ENCODE peak calls at places on chromosome 1, in six cellular contexts. One of them, this sample, is unnamed.

GRCh38 chr1:31642897-31643296 is 1.8 kb downstream of the PEF1 start:
- DNase-seq in A549: no peak
- DNase-seq in WTC11: no peak
- DNase-seq in endothelial cell of umbilical vein: no peak
- DNase-seq in H1: no peak
- DNase-seq in HepG2: no peak
- DNase-seq in this sample: no peak

GRCh38 chr1:223001653-223002634 is 141.1 kb downstream of the TLR5 start:
- DNase-seq in WTC11: no peak
- DNase-seq in endothelial cell of umbilical vein: no peak
- DNase-seq in A549: no peak
- DNase-seq in H1: no peak
- DNase-seq in HepG2: no peak
- DNase-seq in this sample: no peak

GRCh38 chr1:150765229-150765976 is at the start of gene CTSS:
- DNase-seq in WTC11: no peak
- DNase-seq in A549: no peak
- DNase-seq in H1: no peak
- DNase-seq in HepG2: no peak
- DNase-seq in endothelial cell of umbilical vein: peak
- DNase-seq in this sample: no peak

GRCh38 chr1:225882699-225883615 is 777 bp upstream of the TMEM63A start:
- DNase-seq in WTC11: peak
- DNase-seq in H1: no peak
- DNase-seq in HepG2: peak
- DNase-seq in endothelial cell of umbilical vein: peak
- DNase-seq in A549: peak
- DNase-seq in this sample: peak

GRCh38 chr1:215081566-215082531 is 688 bp upstream of the KCNK2 start:
- DNase-seq in WTC11: peak
- DNase-seq in A549: no peak
- DNase-seq in endothelial cell of umbilical vein: no peak
- DNase-seq in H1: peak
- DNase-seq in HepG2: no peak
- DNase-seq in this sample: no peak

GRCh38 chr1:2072109-2072806 is 22.0 kb downstream of the PRKCZ start:
- DNase-seq in A549: no peak
- DNase-seq in WTC11: no peak
- DNase-seq in HepG2: no peak
- DNase-seq in endothelial cell of umbilical vein: no peak
- DNase-seq in H1: no peak
- DNase-seq in this sample: no peak

GRCh38 chr1:9293512-9294439 is 1.1 kb downstream of the SPSB1 start:
- DNase-seq in H1: peak
- DNase-seq in HepG2: no peak
- DNase-seq in endothelial cell of umbilical vein: no peak
- DNase-seq in A549: no peak
- DNase-seq in WTC11: no peak
- DNase-seq in this sample: peak

GRCh38 chr1:35488346-35488745 is 68.9 kb downstream of the KIAA0319L start:
- DNase-seq in WTC11: no peak
- DNase-seq in A549: no peak
- DNase-seq in H1: no peak
- DNase-seq in HepG2: no peak
- DNase-seq in endothelial cell of umbilical vein: no peak
- DNase-seq in this sample: no peak

GRCh38 chr1:48480504-48480903 is 8.5 kb upstream of the SPATA6 start:
- DNase-seq in H1: no peak
- DNase-seq in WTC11: no peak
- DNase-seq in endothelial cell of umbilical vein: no peak
- DNase-seq in HepG2: no peak
- DNase-seq in A549: no peak
- DNase-seq in this sample: no peak

GRCh38 chr1:170536924-170537551 is 5.1 kb downstream of the GORAB start:
- DNase-seq in WTC11: no peak
- DNase-seq in H1: no peak
- DNase-seq in A549: no peak
- DNase-seq in endothelial cell of umbilical vein: no peak
- DNase-seq in HepG2: no peak
- DNase-seq in this sample: no peak

GRCh38 chr1:1622578-1623094 is 7.3 kb downstream of the MIB2 start:
- DNase-seq in H1: no peak
- DNase-seq in endothelial cell of umbilical vein: no peak
- DNase-seq in A549: no peak
- DNase-seq in HepG2: no peak
- DNase-seq in WTC11: no peak
- DNase-seq in this sample: no peak

GRCh38 chr1:199550384-199551067 is 477.0 kb upstream of the NR5A2 start:
- DNase-seq in endothelial cell of umbilical vein: peak
- DNase-seq in WTC11: no peak
- DNase-seq in HepG2: no peak
- DNase-seq in A549: no peak
- DNase-seq in H1: no peak
- DNase-seq in this sample: no peak

GRCh38 chr1:150544204-150544603 is 5.0 kb upstream of the ADAMTSL4 start:
- DNase-seq in WTC11: no peak
- DNase-seq in endothelial cell of umbilical vein: no peak
- DNase-seq in HepG2: no peak
- DNase-seq in H1: no peak
- DNase-seq in A549: no peak
- DNase-seq in this sample: peak

GRCh38 chr1:24179251-24179895 is 7.7 kb downstream of the IFNLR1 start:
- DNase-seq in H1: no peak
- DNase-seq in HepG2: no peak
- DNase-seq in A549: no peak
- DNase-seq in WTC11: no peak
- DNase-seq in endothelial cell of umbilical vein: no peak
- DNase-seq in this sample: no peak

GRCh38 chr1:215056584-215056983 is 26.0 kb upstream of the KCNK2 start:
- DNase-seq in endothelial cell of umbilical vein: no peak
- DNase-seq in HepG2: no peak
- DNase-seq in H1: no peak
- DNase-seq in A549: no peak
- DNase-seq in WTC11: no peak
- DNase-seq in this sample: no peak

GRCh38 chr1:20410555-20410954 is 75.5 kb downstream of the CAMK2N1 start:
- DNase-seq in endothelial cell of umbilical vein: no peak
- DNase-seq in WTC11: no peak
- DNase-seq in A549: no peak
- DNase-seq in HepG2: no peak
- DNase-seq in H1: no peak
- DNase-seq in this sample: peak

GRCh38 chr1:27604579-27605299 is 795 bp upstream of the AHDC1 start:
- DNase-seq in A549: no peak
- DNase-seq in endothelial cell of umbilical vein: no peak
- DNase-seq in WTC11: no peak
- DNase-seq in HepG2: no peak
- DNase-seq in H1: peak
- DNase-seq in this sample: no peak

GRCh38 chr1:40653851-40654537 is 11.5 kb downstream of the RIMS3 start:
- DNase-seq in A549: no peak
- DNase-seq in HepG2: no peak
- DNase-seq in WTC11: peak
- DNase-seq in endothelial cell of umbilical vein: no peak
- DNase-seq in H1: peak
- DNase-seq in this sample: peak

GRCh38 chr1:91148641-91149069 is 126.8 kb upstream of the ZNF644 start:
- DNase-seq in WTC11: no peak
- DNase-seq in H1: no peak
- DNase-seq in endothelial cell of umbilical vein: no peak
- DNase-seq in A549: no peak
- DNase-seq in HepG2: no peak
- DNase-seq in this sample: no peak

GRCh38 chr1:171653796-171654704 is 1.6 kb upstream of the MYOC start:
- DNase-seq in HepG2: no peak
- DNase-seq in H1: no peak
- DNase-seq in WTC11: no peak
- DNase-seq in endothelial cell of umbilical vein: no peak
- DNase-seq in A549: no peak
- DNase-seq in this sample: no peak

GRCh38 chr1:5597991-5598823 is 394.0 kb downstream of the NPHP4 start:
- DNase-seq in A549: no peak
- DNase-seq in WTC11: no peak
- DNase-seq in HepG2: peak
- DNase-seq in endothelial cell of umbilical vein: no peak
- DNase-seq in H1: no peak
- DNase-seq in this sample: no peak

GRCh38 chr1:77313491-77313890 is 31.7 kb downstream of the AK5 start:
- DNase-seq in H1: peak
- DNase-seq in HepG2: peak
- DNase-seq in WTC11: peak
- DNase-seq in endothelial cell of umbilical vein: peak
- DNase-seq in A549: peak
- DNase-seq in this sample: peak

GRCh38 chr1:84493747-84494146 is 12.4 kb upstream of the SPATA1 start:
- DNase-seq in HepG2: no peak
- DNase-seq in A549: no peak
- DNase-seq in endothelial cell of umbilical vein: no peak
- DNase-seq in WTC11: no peak
- DNase-seq in H1: no peak
- DNase-seq in this sample: no peak

GRCh38 chr1:230282157-230282556 is 144.0 kb downstream of the PGBD5 start:
- DNase-seq in endothelial cell of umbilical vein: peak
- DNase-seq in A549: no peak
- DNase-seq in H1: no peak
- DNase-seq in HepG2: no peak
- DNase-seq in WTC11: no peak
- DNase-seq in this sample: no peak

GRCh38 chr1:116825400-116825734 is 71.1 kb downstream of the CD2 start:
- DNase-seq in WTC11: no peak
- DNase-seq in endothelial cell of umbilical vein: no peak
- DNase-seq in H1: no peak
- DNase-seq in A549: no peak
- DNase-seq in HepG2: no peak
- DNase-seq in this sample: peak

GRCh38 chr1:63987014-63987630 is 213.3 kb downstream of the ROR1 start:
- DNase-seq in HepG2: no peak
- DNase-seq in H1: no peak
- DNase-seq in A549: no peak
- DNase-seq in WTC11: no peak
- DNase-seq in endothelial cell of umbilical vein: no peak
- DNase-seq in this sample: no peak

GRCh38 chr1:244645890-244646289 is 7.0 kb upstream of the DESI2 start:
- DNase-seq in WTC11: no peak
- DNase-seq in HepG2: no peak
- DNase-seq in endothelial cell of umbilical vein: no peak
- DNase-seq in A549: no peak
- DNase-seq in H1: no peak
- DNase-seq in this sample: no peak
- TF ChIP-seq JUN in WTC11: no peak
- TF ChIP-seq JUN in HepG2: no peak
- TF ChIP-seq JUN in endothelial cell of umbilical vein: no peak
- TF ChIP-seq JUN in A549: no peak
- TF ChIP-seq JUN in H1: no peak
- TF ChIP-seq JUN in this sample: no peak

GRCh38 chr1:207264663-207265270 is 56.7 kb upstream of the CD55 start:
- DNase-seq in WTC11: no peak
- DNase-seq in A549: no peak
- DNase-seq in endothelial cell of umbilical vein: no peak
- DNase-seq in H1: no peak
- DNase-seq in HepG2: no peak
- DNase-seq in this sample: no peak

GRCh38 chr1:207256869-207257268 is 64.6 kb upstream of the CD55 start:
- DNase-seq in WTC11: no peak
- DNase-seq in endothelial cell of umbilical vein: no peak
- DNase-seq in H1: no peak
- DNase-seq in HepG2: no peak
- DNase-seq in A549: no peak
- DNase-seq in this sample: no peak

GRCh38 chr1:207261971-207262370 is 59.5 kb upstream of the CD55 start:
- DNase-seq in WTC11: no peak
- DNase-seq in HepG2: no peak
- DNase-seq in A549: no peak
- DNase-seq in endothelial cell of umbilical vein: no peak
- DNase-seq in H1: no peak
- DNase-seq in this sample: no peak

GRCh38 chr1:207259391-207259790 is 62.1 kb upstream of the CD55 start:
- DNase-seq in WTC11: no peak
- DNase-seq in HepG2: peak
- DNase-seq in H1: no peak
- DNase-seq in A549: no peak
- DNase-seq in endothelial cell of umbilical vein: peak
- DNase-seq in this sample: no peak
- TF ChIP-seq JUN in WTC11: no peak
- TF ChIP-seq JUN in HepG2: no peak
- TF ChIP-seq JUN in H1: no peak
- TF ChIP-seq JUN in A549: no peak
- TF ChIP-seq JUN in endothelial cell of umbilical vein: no peak
- TF ChIP-seq JUN in this sample: no peak

GRCh38 chr1:247905899-247906503 is 10.6 kb downstream of the OR2W3 start:
- DNase-seq in H1: no peak
- DNase-seq in WTC11: no peak
- DNase-seq in A549: no peak
- DNase-seq in HepG2: no peak
- DNase-seq in endothelial cell of umbilical vein: no peak
- DNase-seq in this sample: no peak

GRCh38 chr1:247904122-247904521 is 8.7 kb downstream of the OR2W3 start:
- DNase-seq in A549: no peak
- DNase-seq in HepG2: no peak
- DNase-seq in WTC11: no peak
- DNase-seq in endothelial cell of umbilical vein: no peak
- DNase-seq in H1: no peak
- DNase-seq in this sample: no peak

GRCh38 chr1:247905181-247905580 is 9.8 kb downstream of the OR2W3 start:
- DNase-seq in endothelial cell of umbilical vein: no peak
- DNase-seq in WTC11: no peak
- DNase-seq in H1: no peak
- DNase-seq in HepG2: no peak
- DNase-seq in A549: no peak
- DNase-seq in this sample: no peak

GRCh38 chr1:247908761-247909160 is 11.3 kb upstream of the OR2T8 start:
- DNase-seq in WTC11: no peak
- DNase-seq in endothelial cell of umbilical vein: no peak
- DNase-seq in H1: no peak
- DNase-seq in HepG2: no peak
- DNase-seq in A549: no peak
- DNase-seq in this sample: no peak

GRCh38 chr1:247906504-247907047 is 11.2 kb downstream of the OR2W3 start:
- DNase-seq in H1: no peak
- DNase-seq in endothelial cell of umbilical vein: peak
- DNase-seq in WTC11: no peak
- DNase-seq in HepG2: no peak
- DNase-seq in A549: no peak
- DNase-seq in this sample: peak
- TF ChIP-seq JUN in H1: no peak
- TF ChIP-seq JUN in endothelial cell of umbilical vein: no peak
- TF ChIP-seq JUN in WTC11: no peak
- TF ChIP-seq JUN in HepG2: no peak
- TF ChIP-seq JUN in A549: no peak
- TF ChIP-seq JUN in this sample: no peak

DNA sequence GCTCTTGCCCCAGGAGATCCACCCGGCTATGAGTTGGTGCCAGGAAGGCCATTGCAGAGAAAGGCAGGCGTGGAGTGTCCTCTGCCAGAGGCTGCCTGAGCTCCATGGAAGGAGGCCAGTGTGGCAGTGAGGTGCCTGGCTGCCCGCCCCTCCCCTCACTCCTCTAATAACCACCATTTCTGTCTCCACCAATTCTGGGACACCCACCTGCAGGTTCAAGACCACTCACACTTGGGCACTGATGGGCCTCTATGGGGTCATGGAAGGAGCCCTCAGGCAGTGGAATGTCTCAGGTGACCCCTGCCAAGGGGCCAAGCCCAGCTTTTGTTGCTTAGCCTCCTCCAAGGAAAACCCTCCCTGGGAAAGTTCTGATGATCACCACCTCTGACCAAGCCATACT is 731.6 kb downstream of the MATN1 start:
- DNase-seq in endothelial cell of umbilical vein: no peak
- DNase-seq in H1: peak
- DNase-seq in WTC11: no peak
- DNase-seq in A549: no peak
- DNase-seq in HepG2: no peak
- DNase-seq in this sample: no peak
- TF ChIP-seq JUN in endothelial cell of umbilical vein: no peak
- TF ChIP-seq JUN in H1: no peak
- TF ChIP-seq JUN in WTC11: no peak
- TF ChIP-seq JUN in A549: no peak
- TF ChIP-seq JUN in HepG2: no peak
- TF ChIP-seq JUN in this sample: no peak

This sample was measured in K562.